ENCODE peak calls at places on chromosome 2, in ten cellular contexts. D is fibroblast of the conjunctiva; U is lung; F is sciatic nerve; X is GM12865; K is RPMI7951; V is stimulated activated CD8-positive, alpha-beta memory T cell treated with anti-CD3 and anti-CD28 coated beads, Interleukin-15, amount 100 ng/mL, for 24 hours; B is T-helper 9 cell; W is hypothalamus; E is activated CD8-positive, alpha-beta memory T cell treated with anti-CD3 and anti-CD28 coated beads for 48 hours. S is an unnamed sample.
A peak's percentile ranks its signal among the peaks of the same experiment; 100 is the strongest.

GRCh38 chr2:216274194-216274593 is 98.1 kb downstream of the MARCHF4 start:
- DNase-seq in K (peak; percentile 87), B (no peak), V (no peak), E (no peak), D (no peak), F (no peak), U (no peak), X (no peak), W (no peak), S (no peak)

GRCh38 chr2:6113796-6114195 is 421.6 kb downstream of the SOX11 start:
- DNase-seq in X (no peak), D (no peak), K (no peak), U (no peak), B (no peak), F (no peak), W (no peak), V (no peak), E (no peak), S (no peak)

GRCh38 chr2:203673933-203674332 is 32.5 kb upstream of the CD28 start:
- DNase-seq in D (no peak), K (peak; percentile 94), V (no peak), W (no peak), F (no peak), X (peak; percentile 90), E (peak; percentile 14), U (no peak), B (no peak), S (no peak)

GRCh38 chr2:40348665-40349064 is 103.2 kb downstream of the SLC8A1 start:
- DNase-seq in D (no peak), X (no peak), F (no peak), W (no peak), V (no peak), B (no peak), K (peak; percentile 44), U (no peak), E (no peak), S (no peak)

GRCh38 chr2:181683518-181684453 is 3.5 kb upstream of the NEUROD1 start:
- DNase-seq in D (no peak), E (no peak), X (no peak), B (no peak), U (no peak), K (peak; percentile 68), F (no peak), V (no peak), W (no peak), S (no peak)

GRCh38 chr2:96251721-96252292 is 14.0 kb downstream of the TMEM127 start:
- DNase-seq in X (peak; percentile 25), D (peak; percentile 82), K (peak; percentile 99), B (no peak), E (no peak), V (no peak), W (peak; percentile 35), F (no peak), U (peak; percentile 53), S (no peak)

GRCh38 chr2:240933048-240933965 is 27.2 kb downstream of the CROCC2 start:
- DNase-seq in E (no peak), W (no peak), B (no peak), V (no peak), U (no peak), D (no peak), X (no peak), F (peak; percentile 61), K (no peak), S (no peak)

GRCh38 chr2:145185696-145186095 is 665.8 kb upstream of the ZEB2 start:
- DNase-seq in B (no peak), D (no peak), U (no peak), V (no peak), K (peak; percentile 20), X (no peak), E (no peak), W (no peak), F (no peak), S (no peak)

GRCh38 chr2:20818820-20819219 is 4.1 kb downstream of the LDAH start:
- DNase-seq in U (no peak), W (no peak), K (no peak), X (no peak), B (no peak), V (no peak), D (no peak), F (no peak), E (no peak), S (no peak)

GRCh38 chr2:232485757-232486557 is 1.7 kb downstream of the ECEL1 start:
- DNase-seq in U (no peak), X (no peak), W (no peak), E (no peak), B (no peak), D (no peak), F (no peak), K (no peak), V (no peak), S (no peak)

GRCh38 chr2:46813046-46813445 is 102.6 kb downstream of the MCFD2 start:
- DNase-seq in V (no peak), E (no peak), X (no peak), K (peak; percentile 76), U (peak; percentile 31), F (no peak), D (no peak), W (no peak), B (no peak), S (no peak)

GRCh38 chr2:140451324-140451723 is 1671.1 kb upstream of the NXPH2 start:
- DNase-seq in F (no peak), U (no peak), D (no peak), W (no peak), K (no peak), X (no peak), B (no peak), E (no peak), V (no peak), S (no peak)

GRCh38 chr2:57696016-57696415 is 350.6 kb upstream of the VRK2 start:
- DNase-seq in X (no peak), E (no peak), V (no peak), B (no peak), W (no peak), U (no peak), D (no peak), K (peak; percentile 50), F (no peak), S (no peak)